ENCODE peak calls at places on chromosomes 6 and 20, in nine cellular contexts. One of them, this sample, is unnamed.

GRCh38 chr6:134289204-134289575 is 28.7 kb downstream of the SGK1 start:
- DNase-seq in Calu3: no peak
- DNase-seq in posterior vena cava: no peak
- DNase-seq in AG08396: no peak
- DNase-seq in GM23248: peak
- DNase-seq in EL: no peak
- DNase-seq in T-helper 9 cell: no peak
- DNase-seq in H9: no peak
- DNase-seq in DMS79 treated with DMSO at 0.1 percent for 48 hours: no peak
- DNase-seq in this sample: no peak

GRCh38 chr6:161228096-161228495 is 45.8 kb downstream of the AGPAT4 start:
- DNase-seq in Calu3: no peak
- DNase-seq in posterior vena cava: no peak
- DNase-seq in AG08396: no peak
- DNase-seq in GM23248: peak
- DNase-seq in EL: no peak
- DNase-seq in T-helper 9 cell: no peak
- DNase-seq in H9: no peak
- DNase-seq in DMS79 treated with DMSO at 0.1 percent for 48 hours: no peak
- DNase-seq in this sample: no peak

GRCh38 chr6:145214570-145214969 is 520.8 kb downstream of the EPM2A start:
- DNase-seq in Calu3: peak
- DNase-seq in posterior vena cava: no peak
- DNase-seq in AG08396: no peak
- DNase-seq in GM23248: peak
- DNase-seq in EL: peak
- DNase-seq in T-helper 9 cell: no peak
- DNase-seq in H9: no peak
- DNase-seq in DMS79 treated with DMSO at 0.1 percent for 48 hours: no peak
- DNase-seq in this sample: no peak

GRCh38 chr6:148974351-148974750 is 227.5 kb downstream of the UST start:
- DNase-seq in Calu3: no peak
- DNase-seq in posterior vena cava: no peak
- DNase-seq in AG08396: no peak
- DNase-seq in GM23248: no peak
- DNase-seq in EL: no peak
- DNase-seq in T-helper 9 cell: no peak
- DNase-seq in H9: no peak
- DNase-seq in DMS79 treated with DMSO at 0.1 percent for 48 hours: no peak
- DNase-seq in this sample: no peak

GRCh38 chr6:25583099-25583498 is 68.9 kb upstream of the SCGN start:
- DNase-seq in Calu3: no peak
- DNase-seq in posterior vena cava: no peak
- DNase-seq in AG08396: no peak
- DNase-seq in GM23248: no peak
- DNase-seq in EL: no peak
- DNase-seq in T-helper 9 cell: no peak
- DNase-seq in H9: no peak
- DNase-seq in DMS79 treated with DMSO at 0.1 percent for 48 hours: no peak
- DNase-seq in this sample: no peak

GRCh38 chr6:156396791-156397418 is 380.3 kb upstream of the ARID1B start:
- DNase-seq in Calu3: no peak
- DNase-seq in posterior vena cava: no peak
- DNase-seq in AG08396: no peak
- DNase-seq in GM23248: no peak
- DNase-seq in EL: no peak
- DNase-seq in T-helper 9 cell: peak
- DNase-seq in H9: peak
- DNase-seq in DMS79 treated with DMSO at 0.1 percent for 48 hours: no peak
- DNase-seq in this sample: peak

GRCh38 chr6:165468836-165469235 is 159.4 kb upstream of the C6orf118 start:
- DNase-seq in Calu3: no peak
- DNase-seq in posterior vena cava: no peak
- DNase-seq in AG08396: no peak
- DNase-seq in GM23248: no peak
- DNase-seq in EL: no peak
- DNase-seq in T-helper 9 cell: no peak
- DNase-seq in H9: no peak
- DNase-seq in DMS79 treated with DMSO at 0.1 percent for 48 hours: no peak
- DNase-seq in this sample: no peak

GRCh38 chr6:105482227-105482839 is 79.5 kb upstream of the PREP start:
- DNase-seq in Calu3: no peak
- DNase-seq in posterior vena cava: no peak
- DNase-seq in AG08396: no peak
- DNase-seq in GM23248: no peak
- DNase-seq in EL: peak
- DNase-seq in T-helper 9 cell: no peak
- DNase-seq in H9: no peak
- DNase-seq in DMS79 treated with DMSO at 0.1 percent for 48 hours: no peak
- DNase-seq in this sample: no peak

GRCh38 chr6:28981391-28981832 is 23.7 kb downstream of the ZNF311 start:
- DNase-seq in Calu3: peak
- DNase-seq in posterior vena cava: no peak
- DNase-seq in AG08396: peak
- DNase-seq in GM23248: peak
- DNase-seq in EL: peak
- DNase-seq in T-helper 9 cell: peak
- DNase-seq in H9: peak
- DNase-seq in DMS79 treated with DMSO at 0.1 percent for 48 hours: peak
- DNase-seq in this sample: peak

GRCh38 chr6:27471365-27472115 is 1.4 kb downstream of the ZNF184 start:
- DNase-seq in Calu3: no peak
- DNase-seq in posterior vena cava: no peak
- DNase-seq in AG08396: no peak
- DNase-seq in GM23248: peak
- DNase-seq in EL: peak
- DNase-seq in T-helper 9 cell: no peak
- DNase-seq in H9: no peak
- DNase-seq in DMS79 treated with DMSO at 0.1 percent for 48 hours: no peak
- DNase-seq in this sample: no peak

GRCh38 chr6:87155920-87156600 is 695 bp downstream of the ZNF292 start:
- DNase-seq in Calu3: peak
- DNase-seq in posterior vena cava: peak
- DNase-seq in AG08396: peak
- DNase-seq in GM23248: peak
- DNase-seq in EL: peak
- DNase-seq in T-helper 9 cell: peak
- DNase-seq in H9: peak
- DNase-seq in DMS79 treated with DMSO at 0.1 percent for 48 hours: no peak
- DNase-seq in this sample: peak

GRCh38 chr6:39389372-39389767 is 66.9 kb upstream of the KCNK16 start:
- DNase-seq in Calu3: no peak
- DNase-seq in posterior vena cava: no peak
- DNase-seq in AG08396: no peak
- DNase-seq in GM23248: peak
- DNase-seq in EL: peak
- DNase-seq in T-helper 9 cell: no peak
- DNase-seq in H9: no peak
- DNase-seq in DMS79 treated with DMSO at 0.1 percent for 48 hours: peak
- DNase-seq in this sample: peak

GRCh38 chr20:1622450-1622849 is 2.6 kb upstream of the SIRPB1 start:
- DNase-seq in Calu3: no peak
- DNase-seq in posterior vena cava: no peak
- DNase-seq in AG08396: no peak
- DNase-seq in GM23248: no peak
- DNase-seq in EL: no peak
- DNase-seq in T-helper 9 cell: no peak
- DNase-seq in H9: no peak
- DNase-seq in DMS79 treated with DMSO at 0.1 percent for 48 hours: no peak
- DNase-seq in this sample: no peak

GRCh38 chr6:43765776-43766175 is 4.2 kb upstream of the VEGFA start:
- DNase-seq in Calu3: no peak
- DNase-seq in posterior vena cava: no peak
- DNase-seq in AG08396: no peak
- DNase-seq in GM23248: no peak
- DNase-seq in EL: no peak
- DNase-seq in T-helper 9 cell: no peak
- DNase-seq in H9: no peak
- DNase-seq in DMS79 treated with DMSO at 0.1 percent for 48 hours: no peak
- DNase-seq in this sample: no peak

GRCh38 chr6:3455121-3455489 is 1.7 kb downstream of the SLC22A23 start:
- DNase-seq in Calu3: no peak
- DNase-seq in posterior vena cava: no peak
- DNase-seq in AG08396: no peak
- DNase-seq in GM23248: peak
- DNase-seq in EL: no peak
- DNase-seq in T-helper 9 cell: peak
- DNase-seq in H9: no peak
- DNase-seq in DMS79 treated with DMSO at 0.1 percent for 48 hours: peak
- DNase-seq in this sample: peak

GRCh38 chr6:26312096-26312463 is 52.9 kb upstream of the BTN3A2 start:
- DNase-seq in Calu3: no peak
- DNase-seq in posterior vena cava: no peak
- DNase-seq in AG08396: no peak
- DNase-seq in GM23248: peak
- DNase-seq in EL: peak
- DNase-seq in T-helper 9 cell: no peak
- DNase-seq in H9: no peak
- DNase-seq in DMS79 treated with DMSO at 0.1 percent for 48 hours: no peak
- DNase-seq in this sample: no peak

This sample was measured in endodermal cell.